ENCODE peak calls at places on chromosomes 13 and 19, in four cellular contexts. X is prostate gland, V is fibroblast of lung, M is M059J. R is an unnamed sample.

GRCh38 chr19:1106841-1107654 is 3.3 kb downstream of the GPX4 start:
- DNase-seq in X (no peak), V (peak; percentile 51), M (peak; percentile 74), R (peak; percentile 49)

GRCh38 chr19:2166741-2167738 is 3.3 kb downstream of the DOT1L start:
- DNase-seq in X (peak; percentile 90), V (peak; percentile 73), M (peak; percentile 91), R (peak; percentile 67)

GRCh38 chr19:56111601-56112312 is 9.3 kb downstream of the ZNF787 start:
- DNase-seq in X (no peak), V (no peak), M (no peak), R (no peak)

GRCh38 chr13:27353166-27353583 is 71.2 kb upstream of the GTF3A start:
- DNase-seq in X (no peak), V (peak; percentile 50), M (peak; percentile 77), R (peak; percentile 88)

GRCh38 chr19:35202722-35203674 is 25.5 kb downstream of the FAM187B start:
- DNase-seq in X (no peak), V (no peak), M (no peak), R (no peak)

GRCh38 chr19:44164673-44165512 is at the start of gene ZNF226:
- DNase-seq in X (peak; percentile 97), V (peak; percentile 99), M (peak; percentile 99), R (peak; percentile 99)

GRCh38 chr19:48290923-48291700 is 21.2 kb downstream of the ZNF114 start:
- DNase-seq in X (peak; percentile 65), V (peak; percentile 84), M (peak; percentile 82), R (peak; percentile 81)

GRCh38 chr19:41480336-41480735 is 37.4 kb downstream of the ERICH4 start:
- DNase-seq in X (no peak), V (no peak), M (no peak), R (no peak)

GRCh38 chr13:107361666-107362065 is 793.7 kb upstream of the ARGLU1 start:
- DNase-seq in X (no peak), V (peak; percentile 54), M (peak; percentile 3), R (peak; percentile 82)

GRCh38 chr19:812049-812816 is 9.5 kb downstream of the PLPPR3 start:
- DNase-seq in X (no peak), V (no peak), M (no peak), R (no peak)

GRCh38 chr19:55238030-55238429 is 9.5 kb upstream of the TMEM86B start:
- DNase-seq in X (no peak), V (no peak), M (no peak), R (no peak)

GRCh38 chr19:2083174-2083854 is 12.8 kb downstream of the MOB3A start:
- DNase-seq in X (no peak), V (no peak), M (no peak), R (no peak)

GRCh38 chr13:98947925-98948324 is 29.9 kb downstream of the DOCK9 start:
- DNase-seq in X (no peak), V (no peak), M (no peak), R (no peak)

GRCh38 chr19:48500830-48501445 is 10.7 kb downstream of the LMTK3 start:
- DNase-seq in X (no peak), V (no peak), M (no peak), R (no peak)